ENCODE peak calls at places on chromosomes 11 and 22, in seven cellular contexts. Q is HuH-7; Z is activated CD4-positive, alpha-beta T cell treated with anti-CD3 and anti-CD28 coated beads for 48 hours; G is neural progenitor cell; O is stimulated activated CD4-positive, alpha-beta T cell treated with anti-CD3 and anti-CD28 coated beads, Interleukin-1b, Interleukin-23, amount 100 ng/mL, for 1 hour; J is HAP-1; V is effector CD4-positive, alpha-beta T cell. S is an unnamed sample.

GRCh38 chr11:99795999-99796398 is 775.2 kb downstream of the CNTN5 start:
- DNase-seq in J (no peak), G (no peak), V (no peak), Z (no peak), O (no peak), Q (no peak), S (no peak)

GRCh38 chr22:42060489-42060888 is 10.1 kb downstream of the NAGA start:
- DNase-seq in G (no peak), O (no peak), Z (no peak), J (no peak), V (no peak), Q (no peak), S (no peak)

GRCh38 chr11:111362887-111363411 is 16.1 kb downstream of the POU2AF1 start:
- DNase-seq in Z (no peak), J (no peak), G (no peak), Q (no peak), O (no peak), V (no peak), S (no peak)

GRCh38 chr11:19890308-19890707 is 177.7 kb downstream of the NAV2 start:
- DNase-seq in Z (no peak), V (no peak), J (no peak), G (no peak), Q (no peak), O (no peak), S (peak; percentile 95)

GRCh38 chr11:128409476-128409875 is 177.9 kb downstream of the ETS1 start:
- DNase-seq in G (no peak), J (no peak), O (no peak), V (no peak), Q (no peak), Z (no peak), S (no peak)

GRCh38 chr11:45267660-45268340 is 18.3 kb downstream of the SYT13 start:
- DNase-seq in O (no peak), G (peak; percentile 63), V (no peak), J (no peak), Q (no peak), Z (no peak), S (peak; percentile 34)

GRCh38 chr11:78773077-78773476 is 198.4 kb upstream of the NARS2 start:
- DNase-seq in Z (no peak), V (no peak), J (no peak), Q (no peak), O (no peak), G (no peak), S (no peak)

GRCh38 chr22:43829904-43830851 is 18.1 kb upstream of the EFCAB6 start:
- DNase-seq in Q (no peak), O (no peak), J (no peak), Z (no peak), G (no peak), V (no peak), S (no peak)